ENCODE peak calls at places on chromosome 10, in six cellular contexts. O is PC-3, I is Peyer's patch, V is HepG2, F is Caco-2, Z is neural progenitor cell. X is an unnamed sample.

GRCh38 chr10:43229208-43230061 is 37.4 kb downstream of the RASGEF1A start:
- DNase-seq in O (no peak), I (peak; percentile 67), V (no peak), F (peak; percentile 40), Z (peak; percentile 76), X (peak; percentile 13)

GRCh38 chr10:71696635-71697326 is 22.8 kb downstream of the C10orf105 start:
- DNase-seq in O (peak; percentile 47), I (peak; percentile 91), V (peak; percentile 33), F (peak; percentile 77), Z (peak; percentile 87), X (peak; percentile 68)

GRCh38 chr10:119289227-119289925 is 82.0 kb downstream of the GRK5 start:
- DNase-seq in O (no peak), I (no peak), V (no peak), F (no peak), Z (no peak), X (no peak)

GRCh38 chr10:20877986-20878979 is 18.8 kb downstream of the NEBL start:
- DNase-seq in O (peak; percentile 59), I (no peak), V (no peak), F (no peak), Z (no peak), X (no peak)

GRCh38 chr10:13001041-13001886 is at the start of gene CCDC3:
- DNase-seq in O (no peak), I (no peak), V (no peak), F (no peak), Z (peak; percentile 61), X (peak; percentile 28)

GRCh38 chr10:93152136-93152535 is 78.4 kb downstream of the CYP26A1 start:
- DNase-seq in O (peak; percentile 80), I (no peak), V (no peak), F (no peak), Z (no peak), X (no peak)

GRCh38 chr10:31759816-31760626 is 168.6 kb downstream of the ARHGAP12 start:
- DNase-seq in O (peak; percentile 91), I (peak; percentile 98), V (peak; percentile 85), F (peak; percentile 97), Z (peak; percentile 99), X (peak; percentile 96)

GRCh38 chr10:32054087-32054486 is 2.1 kb downstream of the KIF5B start:
- DNase-seq in O (peak; percentile 50), I (no peak), V (peak; percentile 46), F (no peak), Z (peak; percentile 43), X (no peak)

GRCh38 chr10:17880596-17880995 is 71.1 kb upstream of the SLC39A12 start:
- DNase-seq in O (no peak), I (no peak), V (no peak), F (no peak), Z (no peak), X (no peak)

GRCh38 chr10:91162495-91163268 is 57.8 kb upstream of the PCGF5 start:
- DNase-seq in O (peak; percentile 32), I (peak; percentile 88), V (peak; percentile 46), F (peak; percentile 32), Z (peak; percentile 78), X (peak; percentile 81)

GRCh38 chr10:22622242-22622806 is 92.1 kb downstream of the PIP4K2A start:
- DNase-seq in O (no peak), I (no peak), V (no peak), F (no peak), Z (no peak), X (no peak)

GRCh38 chr10:30985552-30985951 is 46.1 kb downstream of the ZNF438 start:
- DNase-seq in O (peak; percentile 73), I (no peak), V (no peak), F (no peak), Z (no peak), X (no peak)

GRCh38 chr10:86536294-86536861 is 14.8 kb upstream of the WAPL start:
- DNase-seq in O (no peak), I (peak; percentile 58), V (no peak), F (no peak), Z (peak; percentile 59), X (no peak)

DNA sequence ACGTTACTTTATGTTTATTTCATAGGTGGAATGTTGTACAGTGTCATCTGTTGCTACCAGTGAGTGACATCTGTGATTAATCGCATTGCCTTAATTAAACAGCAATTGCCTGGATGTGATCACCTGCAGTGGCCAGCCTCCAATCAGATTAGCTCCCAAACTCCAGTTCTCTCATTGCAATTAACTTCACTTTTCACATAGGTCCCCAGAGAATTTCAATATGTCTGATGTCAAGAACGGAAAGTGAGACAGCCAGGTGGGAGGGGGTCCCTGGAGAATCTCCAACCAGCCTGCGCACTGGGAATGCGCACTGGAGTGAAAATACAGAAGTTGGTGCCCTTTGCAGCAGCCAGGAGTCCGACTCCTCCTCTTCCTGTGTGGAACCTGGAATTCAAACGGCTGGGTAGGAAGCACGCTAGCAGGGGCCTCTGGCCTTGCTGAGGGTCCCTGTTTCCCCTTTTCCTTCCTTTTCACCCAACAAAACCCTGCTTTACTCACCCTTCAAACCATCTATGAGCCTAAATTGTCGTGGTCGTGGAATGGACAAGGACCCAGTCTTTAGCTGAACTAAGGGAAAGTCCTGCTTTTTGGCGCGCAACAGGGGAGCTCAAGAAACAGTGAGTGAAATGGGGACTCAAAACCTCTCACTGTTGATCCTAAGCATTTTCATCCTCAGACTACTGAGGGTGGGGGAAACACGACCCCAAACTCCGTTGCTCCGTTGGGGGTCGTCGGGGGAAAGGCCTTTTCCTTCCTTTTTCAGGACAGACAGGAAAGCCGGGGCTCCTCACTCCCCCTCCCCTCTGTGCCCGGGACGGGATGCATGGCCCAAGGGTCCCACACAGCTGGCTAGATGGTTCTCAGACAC is 1355.5 kb upstream of the LRRTM3 start:
- DNase-seq in O (peak; percentile 89), I (peak; percentile 60), V (peak; percentile 67), F (peak; percentile 90), Z (peak; percentile 78), X (peak; percentile 31)
- TF ChIP-seq CTCF in O (no peak), I (peak; percentile 17), V (no peak), F (no peak), Z (no peak), X (peak; percentile 34)

DNA sequence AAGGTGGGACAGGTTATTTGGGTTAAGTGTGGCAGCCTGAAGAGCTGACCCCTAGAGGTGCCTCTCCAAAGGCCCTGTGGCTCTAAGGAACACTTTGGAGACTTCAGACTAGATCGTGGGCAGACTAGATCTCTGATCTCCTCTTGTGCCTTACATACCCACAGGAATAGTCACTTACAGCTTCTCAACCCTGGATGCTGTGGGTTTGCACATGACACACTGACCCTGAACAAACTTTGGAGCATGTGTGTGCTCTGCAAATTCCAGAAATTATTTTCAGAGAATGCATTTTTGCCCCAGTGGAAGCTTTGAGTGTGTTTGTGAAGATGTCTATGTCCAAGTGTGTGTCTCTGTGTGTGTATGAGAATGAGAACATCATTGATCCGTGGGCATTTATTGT is 119.6 kb downstream of the EMX2 start:
- DNase-seq in O (no peak), I (no peak), V (no peak), F (no peak), Z (no peak), X (no peak)
- H3K9me3 ChIP-seq in O (no peaks in the 10 kb centered on the region), I (no peaks in the 10 kb centered on the region), V (no peaks in the 10 kb centered on the region), F (no peaks in the 10 kb centered on the region), Z (no peaks in the 10 kb centered on the region), X (no peaks in the 10 kb centered on the region)

GRCh38 chr10:14556285-14556956 is 218.3 kb downstream of the FAM107B start:
- DNase-seq in O (no peak), I (peak; percentile 82), V (peak; percentile 68), F (peak; percentile 76), Z (peak; percentile 65), X (no peak)
- TF ChIP-seq CTCF in O (peak; percentile 33), I (peak; percentile 41), V (peak; percentile 81), F (peak; percentile 47), Z (peak; percentile 50), X (peak; percentile 33)

GRCh38 chr10:37816290-37816689 is 41.1 kb downstream of the ZNF248 start:
- DNase-seq in O (no peak), I (no peak), V (no peak), F (no peak), Z (no peak), X (no peak)
- H3K9me3 ChIP-seq in O (peaks cover 54% of the 10 kb centered on the region), I (no peaks in the 10 kb centered on the region), V (peaks cover 9% of the 10 kb centered on the region), F (peaks cover 20% of the 10 kb centered on the region), Z (peaks cover 12% of the 10 kb centered on the region), X (peaks cover 76% of the 10 kb centered on the region)

X was measured in left ventricle myocardium inferior.